ENCODE peak calls at places on chromosomes 1 and 21, in eight cellular contexts. E is ovary, S is RWPE1, I is GM20000, N is H1, X is astrocyte of the spinal cord, F is neural crest cell, A is endothelial cell. K is an unnamed sample.

GRCh38 chr1:91189096-91189495 is 167.3 kb upstream of the ZNF644 start:
- DNase-seq in S (no peak), I (no peak), E (no peak), A (no peak), F (no peak), N (no peak), X (no peak), K (no peak)

GRCh38 chr1:67952071-67952470 is 98.4 kb downstream of the DIRAS3 start:
- DNase-seq in I (no peak), N (no peak), S (no peak), F (no peak), E (no peak), X (peak), A (no peak), K (no peak)

GRCh38 chr1:25820247-25821111 is 725 bp downstream of the MTFR1L start:
- DNase-seq in I (peak), A (peak), F (no peak), X (peak), S (peak), N (no peak), E (peak), K (no peak)

GRCh38 chr1:147580200-147580557 is 38.9 kb downstream of the BCL9 start:
- DNase-seq in E (no peak), N (no peak), A (no peak), F (no peak), X (peak), I (no peak), S (no peak), K (no peak)

GRCh38 chr1:230204852-230205251 is 137.8 kb downstream of the GALNT2 start:
- DNase-seq in S (no peak), X (no peak), E (no peak), A (no peak), N (no peak), F (no peak), I (no peak), K (no peak)

GRCh38 chr1:53359225-53359933 is 31.5 kb upstream of the LRP8 start:
- DNase-seq in A (no peak), N (no peak), X (no peak), E (peak), I (no peak), S (no peak), F (no peak), K (peak)

GRCh38 chr1:229981736-229982135 is 85.3 kb upstream of the GALNT2 start:
- DNase-seq in X (no peak), I (no peak), F (no peak), S (no peak), N (no peak), E (no peak), A (no peak), K (no peak)

GRCh38 chr1:87641996-87642395 is 313.3 kb downstream of the LMO4 start:
- DNase-seq in N (no peak), A (no peak), F (no peak), S (no peak), I (no peak), X (no peak), E (no peak), K (no peak)

GRCh38 chr1:16112558-16113555 is 39.4 kb upstream of the FAM131C start:
- DNase-seq in I (no peak), N (no peak), F (peak), S (no peak), X (peak), A (no peak), E (peak), K (no peak)

GRCh38 chr21:45699251-45699942 is 55.9 kb downstream of the PCBP3 start:
- DNase-seq in I (no peak), N (no peak), X (no peak), F (no peak), S (no peak), A (no peak), E (no peak), K (no peak)

GRCh38 chr1:185483647-185484450 is 166.8 kb upstream of the IVNS1ABP start:
- DNase-seq in E (no peak), A (no peak), F (no peak), N (no peak), S (peak), X (peak), I (no peak), K (no peak)

GRCh38 chr1:17212487-17213121 is 7.7 kb downstream of the PADI1 start:
- DNase-seq in A (no peak), N (no peak), I (no peak), S (peak), F (no peak), E (peak), X (peak), K (peak)

GRCh38 chr1:85078903-85079302 is 30.6 kb upstream of the MCOLN3 start:
- DNase-seq in X (peak), I (no peak), E (no peak), N (no peak), A (no peak), S (peak), F (no peak), K (no peak)

GRCh38 chr1:67013573-67013972 is 40.4 kb downstream of the SLC35D1 start:
- DNase-seq in F (no peak), N (no peak), X (peak), E (no peak), A (no peak), S (peak), I (no peak), K (no peak)

GRCh38 chr1:119603695-119604094 is 44.4 kb downstream of the ZNF697 start:
- DNase-seq in A (no peak), X (no peak), I (no peak), N (no peak), S (no peak), E (no peak), F (no peak), K (no peak)

GRCh38 chr1:51945591-51945990 is 44.9 kb downstream of the RAB3B start:
- DNase-seq in N (no peak), I (no peak), X (peak), F (no peak), E (no peak), A (no peak), S (no peak), K (no peak)

GRCh38 chr1:92701147-92701546 is 83.8 kb downstream of the EVI5 start:
- DNase-seq in S (no peak), N (no peak), E (no peak), X (no peak), A (no peak), I (no peak), F (no peak), K (no peak)

GRCh38 chr1:162035241-162035640 is 11.6 kb upstream of the OLFML2B start:
- DNase-seq in F (no peak), X (no peak), I (no peak), N (no peak), S (peak), A (no peak), E (no peak), K (no peak)

GRCh38 chr1:160646711-160647328 is at the start of gene SLAMF1:
- DNase-seq in A (no peak), F (no peak), S (no peak), X (no peak), N (no peak), E (no peak), I (peak), K (no peak)

GRCh38 chr21:45460611-45461368 is 55.8 kb downstream of the COL18A1 start:
- DNase-seq in S (no peak), F (no peak), X (peak), N (no peak), E (no peak), A (no peak), I (no peak), K (no peak)

GRCh38 chr1:226875641-226876295 is 5.4 kb downstream of the PSEN2 start:
- DNase-seq in S (peak), I (no peak), E (no peak), A (no peak), X (peak), F (no peak), N (no peak), K (no peak)

GRCh38 chr1:191707288-191707687 is 451.0 kb upstream of the RGS18 start:
- DNase-seq in E (no peak), F (no peak), I (no peak), N (no peak), A (no peak), S (no peak), X (peak), K (no peak)

GRCh38 chr1:240310226-240310925 is 218.7 kb downstream of the FMN2 start:
- DNase-seq in A (no peak), X (peak), N (no peak), I (no peak), F (no peak), E (no peak), S (peak), K (no peak)

GRCh38 chr1:248404024-248404423 is 1.2 kb downstream of the OR2T1 start:
- DNase-seq in N (no peak), S (peak), I (peak), E (no peak), F (no peak), A (no peak), X (no peak), K (no peak)

GRCh38 chr1:87515781-87516180 is 187.1 kb downstream of the LMO4 start:
- DNase-seq in A (no peak), F (no peak), E (no peak), I (no peak), X (peak), N (no peak), S (no peak), K (no peak)

GRCh38 chr1:38990746-38991637 is at the start of gene AKIRIN1:
- DNase-seq in F (peak), I (peak), E (peak), A (peak), S (peak), N (peak), X (peak), K (peak)

GRCh38 chr1:44072204-44072603 is 40.9 kb upstream of the SLC6A9 start:
- DNase-seq in X (peak), S (peak), N (no peak), I (no peak), F (no peak), A (no peak), E (no peak), K (no peak)

GRCh38 chr1:39214998-39215873 is 10.7 kb downstream of the MACF1 start:
- DNase-seq in I (peak), S (peak), N (no peak), E (no peak), X (no peak), A (no peak), F (no peak), K (no peak)

GRCh38 chr1:29703596-29703995 is 467.3 kb downstream of the PTPRU start:
- DNase-seq in I (peak), A (peak), X (peak), S (peak), E (no peak), F (peak), N (no peak), K (no peak)

GRCh38 chr1:24896176-24896575 is 33.9 kb downstream of the RUNX3 start:
- DNase-seq in A (no peak), S (no peak), X (no peak), F (no peak), E (peak), I (no peak), N (no peak), K (no peak)

GRCh38 chr1:234848972-234849641 is 239.1 kb upstream of the IRF2BP2 start:
- DNase-seq in A (no peak), F (no peak), E (no peak), N (no peak), X (peak), I (no peak), S (peak), K (no peak)

GRCh38 chr1:206924549-206925115 is 2.9 kb upstream of the FCMR start:
- DNase-seq in N (no peak), E (no peak), I (peak), X (no peak), F (no peak), S (no peak), A (no peak), K (no peak)

GRCh38 chr1:200473698-200474371 is 64.0 kb upstream of the ZNF281 start:
- DNase-seq in S (no peak), A (no peak), F (no peak), I (peak), N (no peak), X (no peak), E (no peak), K (no peak)

GRCh38 chr1:100380635-100381034 is 28.3 kb downstream of the CDC14A start:
- DNase-seq in I (no peak), S (no peak), A (no peak), E (no peak), F (no peak), X (no peak), N (no peak), K (no peak)

GRCh38 chr1:20615946-20616345 is 17.3 kb upstream of the PINK1 start:
- DNase-seq in F (no peak), S (no peak), A (no peak), N (no peak), I (no peak), E (no peak), X (no peak), K (no peak)

GRCh38 chr1:20715406-20715805 is 2.4 kb downstream of the KIF17 start:
- DNase-seq in A (no peak), F (no peak), E (no peak), X (no peak), N (no peak), S (no peak), I (no peak), K (no peak)

GRCh38 chr1:165928075-165928731 is 100.8 kb downstream of the UCK2 start:
- DNase-seq in E (no peak), F (peak), N (no peak), S (peak), I (peak), X (peak), A (peak), K (no peak)

GRCh38 chr1:209513226-209513625 is 70.3 kb upstream of the CAMK1G start:
- DNase-seq in A (peak), X (peak), I (peak), F (no peak), E (no peak), N (no peak), S (peak), K (no peak)

GRCh38 chr1:25727819-25728286 is 72.1 kb upstream of the SELENON start:
- DNase-seq in X (no peak), S (no peak), E (peak), I (no peak), A (no peak), N (no peak), F (no peak), K (peak)

GRCh38 chr1:154739654-154740053 is 130.4 kb downstream of the KCNN3 start:
- DNase-seq in N (no peak), F (no peak), E (no peak), X (no peak), A (no peak), I (no peak), S (no peak), K (no peak)

GRCh38 chr1:89524369-89525168 is at the start of gene LRRC8B:
- DNase-seq in X (peak), I (peak), F (peak), S (peak), A (peak), N (peak), E (peak), K (peak)

GRCh38 chr1:89523597-89524368 is 846 bp upstream of the LRRC8B start:
- DNase-seq in S (peak), E (no peak), I (peak), X (peak), F (no peak), N (peak), A (no peak), K (peak)

GRCh38 chr1:89527750-89528381 is 3.2 kb downstream of the LRRC8B start:
- DNase-seq in F (no peak), I (no peak), E (no peak), A (no peak), N (no peak), S (no peak), X (no peak), K (no peak)

GRCh38 chr1:89527256-89527655 is 2.6 kb downstream of the LRRC8B start:
- DNase-seq in N (no peak), F (no peak), A (no peak), I (no peak), E (no peak), X (no peak), S (no peak), K (no peak)

GRCh38 chr1:89525169-89525855 is 683 bp downstream of the LRRC8B start:
- DNase-seq in X (no peak), E (peak), S (no peak), I (peak), F (peak), N (no peak), A (peak), K (peak)
- TF ChIP-seq CTCF in X (no peak), E (no peak), S (no peak), I (no peak), F (peak), N (no peak), A (no peak), K (no peak)

GRCh38 chr1:18608534-18608933 is 22.1 kb upstream of the PAX7 start:
- DNase-seq in A (no peak), S (no peak), I (no peak), F (no peak), X (no peak), E (no peak), N (no peak), K (no peak)
- TF ChIP-seq CTCF in A (peak), S (no peak), I (no peak), F (peak), X (no peak), E (no peak), N (no peak), K (no peak)

GRCh38 chr1:55035904-55036303 is 3.4 kb upstream of the PCSK9 start:
- DNase-seq in A (no peak), E (no peak), X (no peak), N (no peak), S (no peak), F (no peak), I (no peak), K (no peak)
- TF ChIP-seq CTCF in A (peak), E (no peak), X (no peak), N (no peak), S (no peak), F (peak), I (no peak), K (no peak)

GRCh38 chr1:63836374-63836773 is 62.6 kb downstream of the ROR1 start:
- DNase-seq in F (no peak), A (no peak), I (no peak), X (no peak), E (no peak), S (no peak), N (no peak), K (no peak)
- TF ChIP-seq CTCF in F (no peak), A (no peak), I (no peak), X (no peak), E (no peak), S (no peak), N (no peak), K (no peak)

GRCh38 chr1:2105781-2106524 is 55.7 kb downstream of the PRKCZ start:
- DNase-seq in S (no peak), E (no peak), N (no peak), F (no peak), X (no peak), I (no peak), A (no peak), K (no peak)

GRCh38 chr1:2103901-2104590 is 53.8 kb downstream of the PRKCZ start:
- DNase-seq in X (no peak), A (no peak), E (no peak), F (no peak), N (no peak), S (no peak), I (no peak), K (no peak)

GRCh38 chr1:2106681-2107405 is 56.6 kb downstream of the PRKCZ start:
- DNase-seq in E (no peak), N (no peak), A (no peak), I (no peak), X (no peak), F (no peak), S (no peak), K (no peak)

GRCh38 chr1:2103266-2103900 is 53.2 kb downstream of the PRKCZ start:
- DNase-seq in S (no peak), X (no peak), I (no peak), E (no peak), N (no peak), A (no peak), F (no peak), K (no peak)

GRCh38 chr1:2104621-2105427 is 54.6 kb downstream of the PRKCZ start:
- DNase-seq in I (no peak), F (no peak), A (no peak), E (no peak), X (no peak), S (no peak), N (no peak), K (no peak)
- TF ChIP-seq CTCF in I (no peak), F (peak), A (no peak), E (no peak), X (peak), S (no peak), N (no peak), K (no peak)

DNA sequence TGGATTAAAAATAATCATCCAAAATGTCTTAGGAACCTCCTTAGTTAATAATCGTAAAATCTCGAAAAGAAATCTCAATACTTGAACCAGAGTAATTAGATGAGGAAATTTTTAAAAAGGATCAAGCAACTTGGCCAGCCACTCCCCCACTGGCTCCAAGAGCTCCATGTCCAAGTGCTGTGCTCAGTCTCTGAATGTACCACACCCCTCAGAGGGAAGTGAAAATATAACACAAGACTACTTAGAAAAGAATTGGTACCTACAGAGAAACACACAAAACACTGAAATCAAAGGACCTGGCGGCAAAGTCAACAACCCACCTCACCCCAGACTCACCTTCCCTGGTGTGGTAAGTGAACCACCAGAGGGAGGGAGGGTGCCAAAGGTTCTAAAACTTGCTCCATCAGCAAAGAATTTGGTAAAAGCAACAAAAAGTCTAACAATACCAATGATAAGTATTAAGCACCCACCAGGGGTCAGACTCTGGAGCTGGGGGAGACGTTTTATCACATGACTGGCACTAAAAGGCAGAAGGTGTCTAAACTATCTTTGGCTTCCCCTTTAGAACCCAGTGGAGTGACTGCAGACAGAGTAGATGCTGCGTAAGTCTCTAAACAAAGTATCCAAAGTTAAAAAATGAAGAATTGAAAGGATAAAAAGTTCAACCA is 14.0 kb downstream of the LBR start:
- DNase-seq in X (no peak), A (no peak), E (no peak), N (no peak), I (no peak), S (no peak), F (no peak), K (no peak)
- TF ChIP-seq CTCF in X (no peak), A (no peak), E (no peak), N (no peak), I (no peak), S (no peak), F (peak), K (no peak)

GRCh38 chr1:212315907-212316306 is 30.7 kb downstream of the PPP2R5A start:
- DNase-seq in I (no peak), F (no peak), N (peak), A (peak), S (no peak), X (peak), E (no peak), K (no peak)
- TF ChIP-seq CTCF in I (no peak), F (no peak), N (no peak), A (no peak), S (peak), X (peak), E (no peak), K (no peak)

K was measured in mesothelial cell of epicardium.